ENCODE peak calls at places on chromosomes 3 and 15, in ten cellular contexts. D, O, X, H, Q, U, L, Z, I and G are unnamed samples.

GRCh38 chr3:40574661-40575060 is 49.9 kb downstream of the ZNF621 start:
- DNase-seq in D (no peak), O (no peak), X (no peak), H (no peak), Q (no peak), U (no peak), L (no peak), Z (no peak), I (no peak), G (no peak)

GRCh38 chr15:86164222-86164898 is 84.7 kb downstream of the AGBL1 start:
- DNase-seq in D (no peak), O (no peak), X (no peak), H (no peak), Q (no peak), U (peak), L (no peak), Z (peak), I (no peak), G (no peak)

GRCh38 chr15:79474252-79474651 is 42.1 kb downstream of the MINAR1 start:
- DNase-seq in D (no peak), O (peak), X (no peak), H (no peak), Q (no peak), U (no peak), L (no peak), Z (no peak), I (no peak), G (no peak)

GRCh38 chr15:68536331-68537095 is 42.3 kb upstream of the CORO2B start:
- DNase-seq in D (no peak), O (peak), X (no peak), H (no peak), Q (no peak), U (no peak), L (no peak), Z (no peak), I (no peak), G (no peak)

GRCh38 chr15:88610756-88611231 is 10.3 kb upstream of the AEN start:
- DNase-seq in D (no peak), O (peak), X (no peak), H (peak), Q (no peak), U (no peak), L (no peak), Z (no peak), I (no peak), G (no peak)

GRCh38 chr3:50604110-50604621 is 7.4 kb downstream of the CISH start:
- DNase-seq in D (no peak), O (no peak), X (no peak), H (no peak), Q (no peak), U (no peak), L (no peak), Z (no peak), I (no peak), G (no peak)

GRCh38 chr3:139309046-139309660 is 34.7 kb upstream of the MRPS22 start:
- DNase-seq in D (no peak), O (no peak), X (no peak), H (no peak), Q (no peak), U (no peak), L (no peak), Z (no peak), I (no peak), G (no peak)

GRCh38 chr3:42667523-42668402 is 14.3 kb downstream of the ZBTB47 start:
- DNase-seq in D (peak), O (no peak), X (no peak), H (no peak), Q (no peak), U (peak), L (no peak), Z (no peak), I (no peak), G (no peak)

GRCh38 chr15:79349526-79349925 is 38.6 kb downstream of the TMED3 start:
- DNase-seq in D (no peak), O (no peak), X (no peak), H (no peak), Q (no peak), U (no peak), L (no peak), Z (no peak), I (no peak), G (no peak)

DNA sequence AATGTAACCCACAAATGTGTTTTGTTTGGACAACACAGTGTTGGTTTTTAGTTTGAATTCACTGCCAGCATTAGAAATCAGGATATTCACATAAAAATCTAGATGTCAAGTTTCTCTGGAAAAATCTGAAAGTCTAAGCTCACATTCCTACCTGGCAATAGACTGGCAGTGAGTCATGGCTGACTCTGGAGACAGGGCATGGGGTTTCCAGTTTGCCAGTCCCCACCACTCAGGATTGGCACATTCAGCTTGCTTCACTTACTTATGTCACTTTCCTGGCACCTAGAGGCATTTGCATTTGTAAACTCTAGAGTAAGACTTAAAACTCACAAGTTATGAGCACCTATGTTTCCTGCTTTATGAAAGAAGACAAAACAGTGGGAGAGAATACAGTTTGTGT is 19.1 kb upstream of the SEC61A1 start:
- DNase-seq in D (no peak), O (no peak), X (no peak), H (no peak), Q (no peak), U (no peak), L (no peak), Z (peak), I (no peak), G (no peak)
- TF ChIP-seq POLR2A in D (no peak), O (no peak), X (no peak), H (no peak), Q (no peak), U (no peak), L (no peak), Z (no peak), I (no peak), G (no peak)

GRCh38 chr3:16514021-16514700 is 662 bp upstream of the RFTN1 start:
- DNase-seq in D (no peak), O (no peak), X (no peak), H (no peak), Q (no peak), U (no peak), L (no peak), Z (no peak), I (no peak), G (no peak)

GRCh38 chr3:16514799-16515353 is 1.4 kb upstream of the RFTN1 start:
- DNase-seq in D (no peak), O (no peak), X (no peak), H (no peak), Q (no peak), U (no peak), L (no peak), Z (no peak), I (no peak), G (no peak)

GRCh38 chr3:16512435-16513140 is 911 bp downstream of the RFTN1 start:
- DNase-seq in D (peak), O (no peak), X (peak), H (peak), Q (no peak), U (peak), L (no peak), Z (no peak), I (peak), G (peak)

GRCh38 chr3:16511561-16512434 is 1.7 kb downstream of the RFTN1 start:
- DNase-seq in D (peak), O (peak), X (peak), H (peak), Q (no peak), U (peak), L (peak), Z (no peak), I (peak), G (peak)

GRCh38 chr3:16513141-16514020 is at the start of gene RFTN1:
- DNase-seq in D (peak), O (peak), X (peak), H (peak), Q (no peak), U (peak), L (no peak), Z (no peak), I (peak), G (peak)
- TF ChIP-seq POLR2A in D (peak), O (peak), X (peak), H (no peak), Q (peak), U (peak), L (no peak), Z (no peak), I (peak), G (peak)

DNA sequence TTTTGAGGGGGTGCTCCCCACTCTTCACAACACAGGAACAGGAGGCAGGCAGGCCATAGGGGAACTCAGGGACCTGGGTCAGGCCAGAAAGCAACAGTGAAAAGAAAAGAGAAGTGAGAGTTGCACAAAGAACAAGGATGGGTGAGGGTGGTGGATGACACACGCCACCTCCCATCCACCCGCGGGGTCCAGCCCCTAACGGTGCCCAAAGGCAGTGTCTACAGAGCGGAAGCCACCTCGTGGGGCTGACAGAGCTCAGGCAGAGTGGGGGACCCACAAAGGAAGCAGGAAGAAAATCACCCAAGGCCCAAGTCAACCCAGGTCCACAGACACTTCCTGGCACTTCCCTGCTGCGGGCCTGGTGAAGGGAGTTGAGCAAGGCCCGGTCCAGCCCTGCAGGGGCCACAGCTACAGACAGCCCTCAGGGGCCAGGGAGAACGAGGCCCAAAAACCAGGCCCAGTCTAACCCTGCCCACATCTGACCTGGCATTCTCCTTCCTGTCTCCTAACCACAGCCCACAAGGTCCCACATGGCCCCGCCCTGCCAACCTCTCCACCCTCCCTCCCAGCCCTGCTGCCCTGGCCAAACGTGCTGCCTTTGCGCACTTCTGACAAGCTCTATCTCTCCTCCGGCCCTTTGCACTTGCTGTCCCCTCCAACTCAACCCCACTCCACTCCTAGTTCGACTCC is 5.9 kb downstream of the NUP210 start:
- DNase-seq in D (peak), O (no peak), X (no peak), H (peak), Q (no peak), U (no peak), L (no peak), Z (no peak), I (peak), G (peak)
- TF ChIP-seq POLR2A in D (no peak), O (no peak), X (no peak), H (no peak), Q (no peak), U (no peak), L (no peak), Z (no peak), I (no peak), G (peak)

GRCh38 chr3:134057006-134057832 is 27.5 kb upstream of the SLCO2A1 start:
- DNase-seq in D (peak), O (peak), X (no peak), H (no peak), Q (no peak), U (no peak), L (no peak), Z (no peak), I (no peak), G (no peak)
- TF ChIP-seq POLR2A in D (no peak), O (no peak), X (no peak), H (no peak), Q (no peak), U (no peak), L (no peak), Z (no peak), I (no peak), G (no peak)

DNA sequence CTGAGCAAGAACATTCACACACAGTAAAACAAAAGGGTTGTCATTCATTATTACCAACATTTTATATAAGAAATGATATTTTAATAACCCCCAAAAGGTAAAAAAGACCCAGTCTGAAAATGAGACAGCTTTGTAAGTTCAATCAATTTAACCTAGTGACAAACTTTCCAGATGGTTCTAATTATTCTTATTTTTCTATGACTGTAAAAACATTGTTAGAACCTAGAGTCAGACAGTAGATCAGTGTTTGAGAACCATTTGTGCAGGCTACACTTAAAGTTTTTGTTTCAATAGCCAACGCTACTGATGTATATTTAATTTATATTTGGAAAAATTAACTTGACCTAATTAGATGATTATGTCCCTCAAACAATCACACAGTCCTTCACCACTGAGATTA is 708.4 kb upstream of the CBLB start:
- DNase-seq in D (no peak), O (no peak), X (no peak), H (no peak), Q (no peak), U (no peak), L (no peak), Z (no peak), I (no peak), G (no peak)
- TF ChIP-seq POLR2A in D (no peak), O (no peak), X (no peak), H (no peak), Q (no peak), U (no peak), L (no peak), Z (no peak), I (no peak), G (no peak)